ENCODE peak calls at places on chromosomes 4 and X, in six cellular contexts. Y is trophoblast cell, P is tibial nerve, J is cardiac muscle cell, W is tibial artery, R is lower lobe of right lung. B is an unnamed sample.

GRCh38 chr4:88522702-88523324 is 763 bp downstream of the PYURF start:
- DNase-seq in Y (peak; percentile 43), P (peak; percentile 9), J (peak; percentile 41), W (peak; percentile 55), R (peak; percentile 71), B (no peak)

GRCh38 chr4:155809835-155810234 is 51.0 kb downstream of the GUCY1B1 start:
- DNase-seq in Y (peak; percentile 88), P (peak; percentile 17), J (peak; percentile 74), W (no peak), R (no peak), B (no peak)

GRCh38 chrX:17836830-17837229 is 24.3 kb downstream of the RAI2 start:
- DNase-seq in Y (no peak), P (no peak), J (no peak), W (no peak), R (no peak), B (no peak)

GRCh38 chrX:125378205-125378604 is 58.5 kb downstream of the TEX13C start:
- DNase-seq in Y (no peak), P (no peak), J (no peak), W (no peak), R (no peak), B (no peak)

GRCh38 chr4:124650614-124651013 is 61.9 kb downstream of the ANKRD50 start:
- DNase-seq in Y (no peak), P (no peak), J (no peak), W (no peak), R (no peak), B (no peak)

GRCh38 chr4:67430989-67431388 is 114.3 kb downstream of the CENPC start:
- DNase-seq in Y (no peak), P (no peak), J (no peak), W (no peak), R (no peak), B (no peak)

GRCh38 chrX:18146954-18147353 is 73.7 kb downstream of the BEND2 start:
- DNase-seq in Y (peak; percentile 59), P (no peak), J (peak; percentile 72), W (no peak), R (no peak), B (no peak)

GRCh38 chr4:25031077-25031606 is 396 bp upstream of the LGI2 start:
- DNase-seq in Y (peak; percentile 19), P (no peak), J (peak; percentile 53), W (peak; percentile 30), R (no peak), B (no peak)

GRCh38 chr4:116082808-116083366 is 969.5 kb upstream of the NDST4 start:
- DNase-seq in Y (no peak), P (no peak), J (no peak), W (no peak), R (no peak), B (no peak)

GRCh38 chr4:110020681-110021443 is 108.2 kb downstream of the EGF start:
- DNase-seq in Y (no peak), P (no peak), J (no peak), W (no peak), R (no peak), B (no peak)

GRCh38 chr4:15233626-15234025 is 194.2 kb upstream of the C1QTNF7 start:
- DNase-seq in Y (no peak), P (no peak), J (no peak), W (no peak), R (no peak), B (no peak)
- H3K4me1 ChIP-seq in Y (peaks cover 14% of the 10 kb centered on the region), P (no peaks in the 10 kb centered on the region), J (no peaks in the 10 kb centered on the region), W (no peaks in the 10 kb centered on the region), R (peaks cover 27% of the 10 kb centered on the region), B (no peaks in the 10 kb centered on the region)

GRCh38 chr4:76780781-76781697 is 116.9 kb downstream of the SOWAHB start:
- DNase-seq in Y (peak; percentile 66), P (no peak), J (no peak), W (no peak), R (no peak), B (no peak)

GRCh38 chr4:76781698-76782595 is 116.0 kb downstream of the SOWAHB start:
- DNase-seq in Y (peak; percentile 65), P (no peak), J (no peak), W (no peak), R (no peak), B (no peak)

GRCh38 chr4:76784237-76784636 is 113.7 kb downstream of the SOWAHB start:
- DNase-seq in Y (no peak), P (no peak), J (no peak), W (no peak), R (no peak), B (no peak)

GRCh38 chr4:76783836-76784235 is 114.1 kb downstream of the SOWAHB start:
- DNase-seq in Y (no peak), P (no peak), J (no peak), W (no peak), R (no peak), B (no peak)

DNA sequence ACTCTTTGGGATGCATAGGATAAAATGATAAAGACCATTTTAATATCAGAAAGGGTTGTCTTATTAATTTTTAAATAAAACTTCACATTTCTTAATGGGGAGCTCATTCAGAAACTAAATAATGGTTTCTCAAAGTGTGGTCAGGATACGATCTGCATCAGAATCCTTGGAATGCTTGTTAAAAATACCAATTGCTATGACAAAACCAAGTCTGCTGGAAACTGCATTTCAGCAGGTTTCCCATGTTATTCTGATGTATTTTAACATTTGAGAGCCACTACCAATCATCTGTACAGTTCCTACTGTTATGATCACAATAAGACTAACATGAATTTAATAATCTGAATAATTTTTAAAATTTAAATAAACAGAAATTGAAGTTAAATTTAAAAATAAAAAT is 115.1 kb downstream of the SOWAHB start:
- DNase-seq in Y (peak; percentile 79), P (no peak), J (no peak), W (no peak), R (no peak), B (no peak)
- H3K27ac ChIP-seq in Y (no peak overlapping the region), P (peak overlapping the region; percentile 54), J (no peak overlapping the region), W (no peak overlapping the region), R (no peak overlapping the region), B (no peak overlapping the region)

GRCh38 chr4:40193018-40193571 is 3.7 kb upstream of the RHOH start:
- DNase-seq in Y (no peak), P (no peak), J (no peak), W (no peak), R (no peak), B (no peak)

GRCh38 chr4:40189997-40190396 is 6.8 kb upstream of the RHOH start:
- DNase-seq in Y (no peak), P (no peak), J (no peak), W (no peak), R (no peak), B (no peak)

GRCh38 chr4:40190880-40191815 is 5.7 kb upstream of the RHOH start:
- DNase-seq in Y (no peak), P (no peak), J (no peak), W (no peak), R (no peak), B (no peak)

GRCh38 chr4:40192286-40193017 is 4.4 kb upstream of the RHOH start:
- DNase-seq in Y (no peak), P (no peak), J (no peak), W (no peak), R (no peak), B (no peak)

GRCh38 chr4:40190465-40190864 is 6.4 kb upstream of the RHOH start:
- DNase-seq in Y (no peak), P (no peak), J (no peak), W (no peak), R (no peak), B (no peak)
- H3K4me1 ChIP-seq in Y (peaks cover 10% of the 10 kb centered on the region), P (no peaks in the 10 kb centered on the region), J (no peaks in the 10 kb centered on the region), W (no peaks in the 10 kb centered on the region), R (no peaks in the 10 kb centered on the region), B (no peaks in the 10 kb centered on the region)

GRCh38 chr4:40349561-40350198 is 14.5 kb downstream of the CHRNA9 start:
- DNase-seq in Y (no peak), P (no peak), J (no peak), W (no peak), R (no peak), B (no peak)
- H3K27ac ChIP-seq in Y (no peak overlapping the region), P (no peak overlapping the region), J (no peak overlapping the region), W (no peak overlapping the region), R (no peak overlapping the region), B (no peak overlapping the region)

DNA sequence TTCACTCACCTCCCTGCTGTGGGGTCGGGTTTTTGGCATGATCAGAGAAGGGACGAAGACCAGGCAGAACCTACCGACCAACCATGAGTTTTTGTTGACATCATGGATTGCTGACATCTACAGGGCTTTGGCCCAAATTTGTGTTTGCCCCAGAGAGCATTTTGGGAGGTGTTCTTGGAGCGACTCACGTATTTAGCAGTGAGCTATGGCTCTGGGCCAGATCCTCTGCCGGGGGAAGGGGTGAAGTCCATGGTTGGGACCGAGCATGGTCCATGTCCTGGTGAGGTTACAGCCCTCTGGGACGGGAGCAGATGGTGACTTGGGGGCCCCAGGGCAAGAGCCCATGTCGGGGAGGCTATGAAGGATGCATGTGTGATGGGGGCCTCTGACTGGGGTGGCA is 17.4 kb downstream of the SORCS2 start:
- DNase-seq in Y (no peak), P (no peak), J (no peak), W (no peak), R (no peak), B (no peak)
- H3K4me1 ChIP-seq in Y (peaks cover 12% of the 10 kb centered on the region), P (no peaks in the 10 kb centered on the region), J (peaks cover 7% of the 10 kb centered on the region), W (no peaks in the 10 kb centered on the region), R (peaks cover 11% of the 10 kb centered on the region), B (peaks cover 16% of the 10 kb centered on the region)

DNA sequence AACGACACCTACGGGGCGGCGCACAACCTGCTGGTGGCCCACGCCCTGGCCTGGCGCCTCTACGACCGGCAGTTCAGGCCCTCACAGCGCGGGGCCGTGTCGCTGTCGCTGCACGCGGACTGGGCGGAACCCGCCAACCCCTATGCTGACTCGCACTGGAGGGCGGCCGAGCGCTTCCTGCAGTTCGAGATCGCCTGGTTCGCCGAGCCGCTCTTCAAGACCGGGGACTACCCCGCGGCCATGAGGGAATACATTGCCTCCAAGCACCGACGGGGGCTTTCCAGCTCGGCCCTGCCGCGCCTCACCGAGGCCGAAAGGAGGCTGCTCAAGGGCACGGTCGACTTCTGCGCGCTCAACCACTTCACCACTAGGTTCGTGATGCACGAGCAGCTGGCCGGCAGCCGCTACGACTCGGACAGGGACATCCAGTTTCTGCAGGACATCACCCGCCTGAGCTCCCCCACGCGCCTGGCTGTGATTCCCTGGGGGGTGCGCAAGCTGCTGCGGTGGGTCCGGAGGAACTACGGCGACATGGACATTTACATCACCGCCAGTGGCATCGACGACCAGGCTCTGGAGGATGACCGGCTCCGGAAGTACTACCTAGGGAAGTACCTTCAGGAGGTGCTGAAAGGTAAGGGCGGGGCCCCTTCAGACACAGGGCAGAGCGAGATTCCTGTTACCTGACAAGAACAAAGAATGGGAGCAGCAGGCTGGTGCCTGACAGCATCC is 11.7 kb downstream of the RPL9 start:
- DNase-seq in Y (peak; percentile 96), P (no peak), J (peak; percentile 31), W (peak; percentile 49), R (peak; percentile 81), B (peak; percentile 16)
- H3K27ac ChIP-seq in Y (peak overlapping the region; percentile 6), P (no peak overlapping the region), J (no peak overlapping the region), W (peak overlapping the region; percentile 20), R (peak overlapping the region; percentile 76), B (peak overlapping the region; percentile 87)

B was measured in esophagus squamous epithelium.